ENCODE peak calls at places on chromosomes 12 and 14, in six cellular contexts. P is thoracic aorta; Z is CD8-positive, alpha-beta T cell; T is fibroblast of the aortic adventitia; J is right atrium auricular region; M is hepatocyte. I is an unnamed sample.

GRCh38 chr14:69684461-69685183 is 73.2 kb downstream of the SUSD6 start:
- DNase-seq in P (no peak), Z (no peak), T (no peak), J (no peak), M (no peak), I (no peak)

GRCh38 chr12:4857472-4858291 is 52.0 kb upstream of the KCNA1 start:
- DNase-seq in P (no peak), Z (peak), T (peak), J (peak), M (peak), I (peak)

GRCh38 chr12:20097561-20097960 is 270.8 kb upstream of the PDE3A start:
- DNase-seq in P (no peak), Z (no peak), T (peak), J (no peak), M (no peak), I (no peak)

GRCh38 chr14:102579696-102580551 is 12.5 kb upstream of the RCOR1 start:
- DNase-seq in P (no peak), Z (no peak), T (peak), J (no peak), M (peak), I (no peak)

GRCh38 chr12:42706331-42706730 is 116.8 kb upstream of the PRICKLE1 start:
- DNase-seq in P (no peak), Z (no peak), T (no peak), J (no peak), M (no peak), I (no peak)

GRCh38 chr14:54483848-54484247 is 4.9 kb downstream of the GMFB start:
- DNase-seq in P (no peak), Z (no peak), T (no peak), J (no peak), M (no peak), I (no peak)

GRCh38 chr14:71415404-71415690 is 508.1 kb downstream of the PCNX1 start:
- DNase-seq in P (no peak), Z (no peak), T (peak), J (no peak), M (no peak), I (no peak)

GRCh38 chr12:80846930-80847329 is 90.8 kb downstream of the LIN7A start:
- DNase-seq in P (no peak), Z (no peak), T (no peak), J (no peak), M (no peak), I (no peak)

GRCh38 chr12:61422786-61423185 is 837.4 kb upstream of the USP15 start:
- DNase-seq in P (no peak), Z (no peak), T (no peak), J (no peak), M (no peak), I (no peak)

GRCh38 chr12:118397693-118398440 is 21.5 kb downstream of the SUDS3 start:
- DNase-seq in P (no peak), Z (no peak), T (no peak), J (no peak), M (no peak), I (no peak)

GRCh38 chr12:118446247-118446646 is 69.9 kb downstream of the SUDS3 start:
- DNase-seq in P (no peak), Z (no peak), T (no peak), J (no peak), M (no peak), I (no peak)

GRCh38 chr12:63400746-63401145 is 249.7 kb upstream of the AVPR1A start:
- DNase-seq in P (no peak), Z (no peak), T (peak), J (no peak), M (peak), I (peak)

GRCh38 chr12:15956010-15956409 is 44.9 kb downstream of the DERA start:
- DNase-seq in P (no peak), Z (no peak), T (no peak), J (no peak), M (no peak), I (no peak)

GRCh38 chr14:58752782-58753181 is 115.0 kb downstream of the DACT1 start:
- DNase-seq in P (no peak), Z (no peak), T (peak), J (peak), M (no peak), I (peak)

GRCh38 chr14:58750321-58751269 is 112.8 kb downstream of the DACT1 start:
- DNase-seq in P (no peak), Z (no peak), T (no peak), J (no peak), M (no peak), I (no peak)

GRCh38 chr14:58751788-58752187 is 114.0 kb downstream of the DACT1 start:
- DNase-seq in P (no peak), Z (no peak), T (no peak), J (no peak), M (no peak), I (no peak)

GRCh38 chr14:58752280-58752679 is 114.5 kb downstream of the DACT1 start:
- DNase-seq in P (no peak), Z (no peak), T (no peak), J (no peak), M (no peak), I (no peak)

DNA sequence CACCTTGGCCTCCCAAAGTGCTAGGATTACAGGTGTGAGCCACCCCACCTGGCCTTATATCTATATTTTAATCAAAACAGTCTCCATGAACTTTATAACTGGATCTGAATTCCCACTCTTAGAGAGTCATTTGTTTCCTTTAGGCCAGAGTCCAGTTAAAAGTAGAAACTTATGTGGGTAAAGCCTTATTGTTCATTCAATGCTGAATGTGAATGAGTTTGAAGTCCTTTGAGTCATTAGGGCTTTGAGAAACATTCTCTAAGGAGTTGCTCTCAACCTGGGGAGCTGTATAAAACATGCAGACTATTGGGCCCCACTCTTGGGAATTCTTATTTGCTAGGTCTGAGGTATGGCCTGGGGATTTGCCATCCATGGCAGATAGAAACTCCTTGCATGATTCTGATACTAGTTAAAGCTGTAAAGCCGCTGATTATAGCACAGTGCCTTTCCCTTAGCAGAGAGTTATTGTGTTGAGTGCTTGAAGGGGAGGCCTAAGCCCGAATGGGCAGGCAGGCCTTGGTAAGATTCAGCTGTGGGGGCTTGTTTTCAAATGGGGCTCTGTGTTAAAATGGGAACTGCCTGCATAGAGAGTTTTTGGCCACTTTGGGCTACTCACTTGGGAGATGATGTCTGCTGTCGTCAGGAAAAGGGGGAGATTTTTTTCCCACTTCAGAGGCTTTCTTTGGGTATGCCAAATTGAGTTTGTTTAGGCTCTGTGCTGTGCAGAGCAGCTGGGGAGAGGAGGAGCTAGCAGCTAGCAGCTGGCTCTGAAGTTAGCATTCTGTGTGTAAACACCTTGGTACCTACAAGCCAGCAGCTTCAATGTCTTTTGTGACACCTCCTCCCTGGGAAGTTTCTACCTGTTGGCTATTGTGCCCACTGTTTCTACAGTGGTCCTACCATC is 117.5 kb downstream of the DACT1 start:
- DNase-seq in P (no peak), Z (no peak), T (peak), J (no peak), M (no peak), I (no peak)
- TF ChIP-seq CTCF in P (no peak), Z (no peak), T (no peak), J (no peak), M (no peak), I (no peak)

GRCh38 chr12:46388427-46388992 is 15.9 kb upstream of the SLC38A2 start:
- DNase-seq in P (no peak), Z (no peak), T (peak), J (no peak), M (no peak), I (no peak)
- TF ChIP-seq CTCF in P (no peak), Z (no peak), T (no peak), J (no peak), M (no peak), I (no peak)

GRCh38 chr14:85528080-85528881 is 1.7 kb upstream of the FLRT2 start:
- DNase-seq in P (no peak), Z (no peak), T (peak), J (peak), M (peak), I (no peak)
- TF ChIP-seq CTCF in P (peak), Z (no peak), T (peak), J (peak), M (peak), I (no peak)

GRCh38 chr14:34873591-34874385 is 1.4 kb downstream of the BAZ1A start:
- DNase-seq in P (peak), Z (peak), T (no peak), J (peak), M (peak), I (peak)
- TF ChIP-seq CTCF in P (no peak), Z (no peak), T (no peak), J (no peak), M (no peak), I (no peak)

GRCh38 chr14:73240816-73241480 is 3.6 kb downstream of the PAPLN start:
- DNase-seq in P (no peak), Z (no peak), T (no peak), J (no peak), M (no peak), I (no peak)
- TF ChIP-seq CTCF in P (no peak), Z (no peak), T (no peak), J (no peak), M (no peak), I (no peak)

GRCh38 chr12:121656122-121656521 is 13.3 kb downstream of the MORN3 start:
- DNase-seq in P (no peak), Z (no peak), T (no peak), J (no peak), M (no peak), I (no peak)

GRCh38 chr12:121649819-121650353 is 19.6 kb downstream of the MORN3 start:
- DNase-seq in P (no peak), Z (no peak), T (no peak), J (no peak), M (no peak), I (no peak)

GRCh38 chr12:121651381-121651780 is 18.1 kb downstream of the MORN3 start:
- DNase-seq in P (no peak), Z (no peak), T (no peak), J (no peak), M (no peak), I (no peak)

GRCh38 chr12:121653999-121654398 is 15.5 kb downstream of the MORN3 start:
- DNase-seq in P (no peak), Z (no peak), T (no peak), J (no peak), M (no peak), I (no peak)

DNA sequence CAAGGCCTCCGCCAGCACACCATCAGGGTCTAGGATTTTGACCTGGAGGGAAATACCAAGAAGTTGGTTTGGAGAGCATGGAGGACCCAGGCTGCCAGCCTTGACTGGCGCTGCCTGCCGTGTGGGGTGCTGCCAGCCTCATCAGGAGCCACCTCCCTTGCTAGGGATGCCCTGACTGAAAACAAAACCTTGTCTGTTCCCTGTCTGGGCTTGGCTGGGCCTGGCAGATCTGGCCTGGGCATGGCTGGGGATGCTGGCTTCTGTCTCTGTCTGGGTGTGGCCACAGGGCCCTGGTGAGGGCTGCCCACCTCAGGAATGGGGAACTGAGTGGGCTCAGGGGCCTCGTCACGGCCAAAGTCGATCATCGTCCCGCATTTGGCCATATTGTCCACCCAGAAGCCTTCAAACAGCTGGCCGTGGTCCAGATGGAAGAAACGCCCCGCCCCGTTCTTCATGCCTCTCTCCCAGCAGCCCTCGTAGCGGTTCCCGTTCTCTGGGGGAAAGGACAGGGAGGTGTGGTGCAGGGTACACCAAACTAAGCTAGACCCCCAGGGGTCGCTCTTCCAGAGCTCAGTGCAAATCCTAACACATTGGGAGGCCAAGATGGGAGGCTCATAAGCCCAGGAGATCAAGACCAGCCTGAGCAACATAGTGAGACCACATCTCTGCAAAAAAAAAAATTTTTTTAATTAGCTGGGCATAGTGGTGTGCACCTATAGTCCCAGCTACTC is 16.5 kb downstream of the MORN3 start:
- DNase-seq in P (no peak), Z (no peak), T (no peak), J (no peak), M (no peak), I (no peak)
- TF ChIP-seq CTCF in P (no peak), Z (no peak), T (no peak), J (no peak), M (no peak), I (no peak)

GRCh38 chr14:100910888-100911664 is 7.6 kb upstream of the RTL1 start:
- DNase-seq in P (no peak), Z (no peak), T (no peak), J (no peak), M (no peak), I (no peak)

GRCh38 chr14:100911665-100912316 is 8.3 kb upstream of the RTL1 start:
- DNase-seq in P (no peak), Z (no peak), T (no peak), J (no peak), M (no peak), I (no peak)

GRCh38 chr14:100909439-100909838 is 5.9 kb upstream of the RTL1 start:
- DNase-seq in P (no peak), Z (no peak), T (no peak), J (no peak), M (no peak), I (no peak)

GRCh38 chr14:100915582-100915981 is 12.1 kb upstream of the RTL1 start:
- DNase-seq in P (no peak), Z (no peak), T (no peak), J (no peak), M (no peak), I (no peak)

GRCh38 chr14:100914597-100915021 is 11.1 kb upstream of the RTL1 start:
- DNase-seq in P (no peak), Z (no peak), T (peak), J (no peak), M (no peak), I (no peak)
- TF ChIP-seq CTCF in P (no peak), Z (no peak), T (no peak), J (no peak), M (no peak), I (no peak)

GRCh38 chr14:59018460-59018859 is 170.0 kb upstream of the DAAM1 start:
- DNase-seq in P (no peak), Z (no peak), T (no peak), J (no peak), M (no peak), I (no peak)

GRCh38 chr14:59026086-59026485 is 162.4 kb upstream of the DAAM1 start:
- DNase-seq in P (no peak), Z (no peak), T (peak), J (no peak), M (no peak), I (no peak)

GRCh38 chr14:59018978-59019377 is 169.5 kb upstream of the DAAM1 start:
- DNase-seq in P (no peak), Z (no peak), T (no peak), J (no peak), M (no peak), I (peak)

GRCh38 chr14:59020382-59020781 is 168.1 kb upstream of the DAAM1 start:
- DNase-seq in P (no peak), Z (no peak), T (peak), J (no peak), M (peak), I (peak)

DNA sequence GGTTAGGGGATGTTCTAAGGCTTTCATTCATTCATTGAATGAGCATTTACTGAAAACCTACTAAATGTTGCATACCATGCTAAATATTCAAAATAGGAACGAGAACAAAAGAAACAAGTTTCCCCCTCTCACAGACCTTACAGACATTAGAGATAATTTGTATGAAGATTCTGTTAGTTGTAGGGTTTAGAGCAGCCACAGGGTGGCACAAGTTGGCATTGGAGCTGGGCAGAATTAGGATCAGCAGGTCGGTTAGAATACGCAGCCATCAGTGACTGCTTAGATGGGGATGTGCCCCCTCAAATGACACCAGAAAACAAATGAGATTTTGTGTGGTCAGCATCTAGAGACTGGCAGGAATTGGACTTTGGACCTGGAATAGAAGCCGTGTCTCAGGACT is 166.3 kb upstream of the DAAM1 start:
- DNase-seq in P (no peak), Z (no peak), T (no peak), J (no peak), M (no peak), I (no peak)
- TF ChIP-seq CTCF in P (no peak), Z (no peak), T (peak), J (no peak), M (no peak), I (peak)